ENCODE peak calls at places on chromosomes 1 and 21, in ten cellular contexts. A is lower leg skin, C is neural progenitor cell, P is heart left ventricle, I is astrocyte of the spinal cord, V is BE2C, Z is fibroblast of mammary gland, L is AG09309, W is brain microvascular endothelial cell, R is transverse colon. F is an unnamed sample.

GRCh38 chr1:54051936-54052469 is 1.0 kb downstream of the TMEM59 start:
- DNase-seq in R (peak), A (no peak), V (no peak), L (no peak), P (no peak), W (no peak), Z (peak), I (peak), C (no peak), F (no peak)

GRCh38 chr1:161791889-161792655 is 26.0 kb downstream of the ATF6 start:
- DNase-seq in Z (peak), A (no peak), V (no peak), R (no peak), L (no peak), C (no peak), I (no peak), P (no peak), W (peak), F (no peak)

GRCh38 chr1:84345220-84345619 is 43.7 kb downstream of the SAMD13 start:
- DNase-seq in R (no peak), Z (peak), A (no peak), W (no peak), P (no peak), L (no peak), I (no peak), C (no peak), V (no peak), F (no peak)

GRCh38 chr1:234997201-234998173 is 131.2 kb downstream of the TOMM20 start:
- DNase-seq in W (peak), R (peak), I (peak), C (no peak), P (peak), A (peak), Z (peak), V (peak), L (peak), F (no peak)

GRCh38 chr1:205319081-205320018 is 2.2 kb downstream of the NUAK2 start:
- DNase-seq in V (no peak), I (peak), L (peak), P (peak), C (no peak), R (peak), Z (peak), A (peak), W (no peak), F (no peak)

GRCh38 chr1:166950156-166950555 is 25.2 kb downstream of the ILDR2 start:
- DNase-seq in C (peak), P (no peak), V (no peak), A (no peak), I (no peak), R (no peak), W (no peak), L (no peak), Z (no peak), F (no peak)

GRCh38 chr1:109170051-109170775 is 43.5 kb upstream of the SARS1 start:
- DNase-seq in I (no peak), V (no peak), L (no peak), R (no peak), P (no peak), W (no peak), Z (no peak), A (no peak), C (no peak), F (no peak)

GRCh38 chr1:55869050-55869449 is 653.9 kb upstream of the USP24 start:
- DNase-seq in C (no peak), A (no peak), Z (no peak), L (no peak), R (no peak), W (peak), I (no peak), P (peak), V (no peak), F (no peak)

GRCh38 chr21:26148071-26148470 is 22.5 kb downstream of the APP start:
- DNase-seq in W (peak), L (no peak), A (no peak), R (no peak), V (no peak), P (peak), Z (no peak), C (peak), I (no peak), F (no peak)

GRCh38 chr21:44835647-44835973 is 17.7 kb upstream of the SUMO3 start:
- DNase-seq in W (no peak), L (no peak), I (no peak), R (no peak), P (no peak), C (no peak), Z (no peak), A (no peak), V (no peak), F (no peak)

GRCh38 chr1:32742132-32742947 is 39.8 kb upstream of the SYNC start:
- DNase-seq in I (no peak), R (peak), W (no peak), P (no peak), V (no peak), Z (no peak), A (no peak), C (peak), L (no peak), F (no peak)

GRCh38 chr1:108041360-108042143 is 76.6 kb upstream of the VAV3 start:
- DNase-seq in Z (no peak), I (no peak), V (no peak), R (no peak), A (peak), W (no peak), C (no peak), P (no peak), L (no peak), F (no peak)

GRCh38 chr1:51189421-51190073 is 46.5 kb upstream of the RNF11 start:
- DNase-seq in Z (peak), P (no peak), I (peak), L (peak), A (peak), C (peak), R (peak), V (peak), W (peak), F (peak)

GRCh38 chr1:116999596-116999995 is 2.0 kb upstream of the CD101 start:
- DNase-seq in C (no peak), A (no peak), V (no peak), Z (no peak), P (no peak), W (no peak), R (no peak), I (no peak), L (no peak), F (no peak)

GRCh38 chr1:9115656-9116205 is 13.2 kb downstream of the GPR157 start:
- DNase-seq in C (no peak), A (no peak), L (no peak), W (no peak), I (no peak), V (no peak), Z (peak), P (no peak), R (no peak), F (no peak)

GRCh38 chr1:110477041-110477440 is 26.1 kb downstream of the PROK1 start:
- DNase-seq in A (no peak), R (no peak), Z (peak), C (no peak), W (peak), P (no peak), I (peak), L (peak), V (no peak), F (peak)

GRCh38 chr1:223620297-223620900 is 45.1 kb downstream of the CAPN8 start:
- DNase-seq in C (no peak), A (no peak), Z (no peak), R (no peak), W (no peak), L (no peak), V (peak), I (no peak), P (no peak), F (no peak)

GRCh38 chr1:1782399-1783221 is 4.3 kb upstream of the NADK start:
- DNase-seq in I (peak), R (peak), Z (peak), A (peak), V (no peak), C (peak), L (peak), P (peak), W (no peak), F (no peak)

GRCh38 chr1:89670711-89671110 is 37.8 kb downstream of the LRRC8C start:
- DNase-seq in I (no peak), W (no peak), P (no peak), C (no peak), L (no peak), R (no peak), Z (no peak), A (no peak), V (no peak), F (no peak)
- H3K4me3 ChIP-seq in I (no peak), W (no peak), P (no peak), C (no peak), L (no peak), R (no peak), Z (no peak), A (no peak), V (no peak), F (no peak)

DNA sequence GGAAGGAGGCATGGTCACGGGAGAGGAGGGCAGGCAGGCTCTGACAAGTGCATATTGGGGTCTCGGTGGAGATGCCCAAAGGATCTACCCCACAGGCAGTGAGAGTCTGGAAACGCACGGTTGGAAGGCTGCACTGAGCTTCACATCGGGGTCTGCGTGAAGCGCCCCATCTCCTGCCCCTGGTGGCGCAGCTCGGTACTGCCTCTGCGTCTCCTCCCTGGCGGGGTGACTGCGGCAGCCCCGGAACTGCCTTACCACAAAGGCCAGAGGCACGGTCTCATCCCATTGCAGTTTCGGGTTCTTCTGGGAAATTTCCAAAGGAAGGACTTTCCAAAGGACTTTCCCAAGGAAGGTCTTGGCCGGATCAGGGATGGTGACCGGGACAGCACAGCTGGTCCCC is 69.2 kb upstream of the AJAP1 start:
- DNase-seq in A (no peak), C (peak), R (no peak), L (no peak), Z (no peak), W (no peak), I (no peak), P (no peak), V (peak), F (no peak)
- TF ChIP-seq CTCF in A (no peak), C (peak), R (peak), L (no peak), Z (peak), W (peak), I (no peak), P (peak), V (no peak), F (peak)

GRCh38 chr21:36297555-36297937 is 22.5 kb upstream of the MORC3 start:
- DNase-seq in L (no peak), C (no peak), I (no peak), Z (no peak), A (no peak), V (no peak), P (no peak), R (no peak), W (no peak), F (no peak)
- H3K4me3 ChIP-seq in L (no peak), C (no peak), I (no peak), Z (no peak), A (no peak), V (no peak), P (no peak), R (peak), W (no peak), F (no peak)

DNA sequence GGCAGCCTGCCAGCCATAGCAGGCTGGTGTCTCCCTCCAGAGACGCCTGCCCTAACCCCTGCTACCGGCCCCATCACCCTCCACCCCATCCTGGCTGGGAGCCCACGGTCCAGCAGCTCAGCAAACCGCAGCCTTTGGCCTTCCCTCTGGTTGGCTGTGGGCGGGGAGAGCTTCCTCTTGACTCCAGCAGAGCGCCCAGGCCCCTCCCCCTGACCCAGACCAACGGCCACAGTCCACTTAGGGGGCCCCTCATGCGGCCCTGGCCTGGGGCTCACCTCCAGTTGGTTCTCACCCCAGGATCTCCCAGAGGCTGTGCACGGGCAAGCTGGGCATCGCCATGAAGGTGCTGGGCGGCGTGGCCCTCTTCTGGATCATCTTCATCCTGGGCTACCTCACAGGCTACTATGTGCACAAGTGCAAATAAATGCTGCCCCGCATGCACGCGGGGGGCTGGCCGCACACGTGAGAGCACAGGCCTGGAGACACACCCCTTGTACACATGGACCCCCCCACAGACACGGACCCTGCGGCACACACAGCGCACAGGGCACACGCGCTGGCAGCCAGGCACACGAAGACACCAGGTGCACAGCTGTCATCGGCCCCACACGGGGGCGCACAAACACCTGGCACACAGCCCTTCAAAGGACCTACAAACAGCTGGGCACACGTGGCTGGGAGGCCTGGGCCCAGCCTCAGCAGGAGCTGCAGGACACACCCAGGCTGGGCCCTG is 3.1 kb downstream of the SMIM1 start:
- DNase-seq in R (peak), V (peak), P (peak), L (no peak), Z (peak), C (peak), I (peak), A (no peak), W (peak), F (no peak)
- TF ChIP-seq CTCF in R (peak), V (peak), P (no peak), L (no peak), Z (no peak), C (peak), I (peak), A (no peak), W (peak), F (peak)

GRCh38 chr1:226092955-226093354 is 30.4 kb downstream of the H3-3A start:
- DNase-seq in P (no peak), C (no peak), W (no peak), I (no peak), Z (peak), R (no peak), L (no peak), V (no peak), A (no peak), F (no peak)
- H3K4me3 ChIP-seq in P (no peak), C (no peak), W (no peak), I (no peak), Z (no peak), R (no peak), L (no peak), V (no peak), A (no peak), F (no peak)

GRCh38 chr1:241924080-241924808 is 33.3 kb upstream of the BECN2 start:
- DNase-seq in Z (peak), I (no peak), P (no peak), L (no peak), C (no peak), V (no peak), W (no peak), R (no peak), A (no peak), F (no peak)
- TF ChIP-seq CTCF in Z (no peak), I (no peak), P (no peak), L (no peak), C (no peak), V (no peak), W (no peak), R (no peak), A (no peak), F (no peak)

DNA sequence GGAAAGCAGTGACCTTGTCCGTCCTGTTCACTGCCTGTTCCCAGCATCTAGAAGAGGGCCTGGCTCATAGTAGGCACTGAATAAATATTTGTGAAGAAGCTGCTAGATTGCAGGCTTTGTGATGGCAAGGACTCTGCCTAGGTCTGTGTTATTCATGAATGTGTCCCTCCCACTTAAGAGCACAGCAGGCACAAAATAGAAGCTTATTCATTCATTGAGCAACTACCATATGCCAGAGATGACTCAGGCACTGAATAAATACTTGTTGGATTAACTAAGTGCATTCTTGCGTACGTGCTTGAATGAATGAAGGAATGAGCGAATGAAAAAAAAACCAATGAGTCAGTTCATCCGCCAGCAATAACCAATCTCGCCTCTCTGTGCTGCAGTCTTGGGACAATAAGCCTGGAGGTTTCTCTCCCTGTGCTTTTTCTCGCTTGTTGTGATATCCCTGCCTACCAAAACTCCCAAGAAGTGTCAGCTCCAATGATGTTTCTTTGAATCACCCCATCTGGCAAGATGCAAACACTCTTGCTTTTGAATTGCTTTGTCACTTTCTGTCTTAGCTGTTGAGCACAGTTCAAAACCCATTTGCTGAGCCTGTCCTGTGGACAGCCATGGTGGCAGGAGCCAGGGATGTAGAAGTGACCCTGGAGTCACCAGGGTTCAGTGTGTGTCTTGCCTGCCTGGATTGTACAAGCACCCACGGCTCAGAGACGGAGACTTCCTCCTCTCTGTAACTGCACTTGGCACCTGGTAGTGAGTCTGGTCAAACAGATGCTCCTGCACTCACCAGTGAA is 143.9 kb downstream of the KAZN start:
- DNase-seq in I (peak), Z (peak), R (no peak), A (peak), L (peak), C (no peak), V (no peak), P (no peak), W (peak), F (no peak)
- H3K4me3 ChIP-seq in I (no peak), Z (no peak), R (no peak), A (no peak), L (no peak), C (no peak), V (no peak), P (no peak), W (no peak), F (no peak)

GRCh38 chr1:92958203-92958970 is 2.9 kb downstream of the DIPK1A start:
- DNase-seq in P (no peak), I (no peak), W (no peak), Z (no peak), R (no peak), V (no peak), A (no peak), C (no peak), L (no peak), F (no peak)

GRCh38 chr1:92960395-92961130 is 699 bp downstream of the DIPK1A start:
- DNase-seq in L (peak), V (peak), Z (peak), P (peak), A (peak), W (peak), I (peak), C (peak), R (peak), F (peak)

GRCh38 chr1:92965003-92965402 is 3.7 kb upstream of the DIPK1A start:
- DNase-seq in R (no peak), P (no peak), V (no peak), C (no peak), W (no peak), A (no peak), Z (no peak), I (no peak), L (no peak), F (no peak)

GRCh38 chr1:92961896-92962752 is 862 bp upstream of the DIPK1A start:
- DNase-seq in V (no peak), W (no peak), Z (peak), C (peak), I (peak), R (peak), L (peak), P (peak), A (peak), F (peak)

GRCh38 chr1:92961131-92961895 is at the start of gene DIPK1A:
- DNase-seq in V (peak), Z (peak), W (peak), P (peak), C (peak), R (peak), I (peak), L (no peak), A (peak), F (peak)
- TF ChIP-seq CTCF in V (no peak), Z (no peak), W (no peak), P (peak), C (peak), R (no peak), I (no peak), L (peak), A (no peak), F (peak)

GRCh38 chr1:40531381-40532061 is at the start of gene ZNF684:
- DNase-seq in V (peak), W (peak), R (peak), L (peak), P (peak), A (peak), Z (peak), I (peak), C (peak), F (peak)

GRCh38 chr1:40530735-40531380 is 579 bp upstream of the ZNF684 start:
- DNase-seq in L (no peak), R (no peak), P (no peak), Z (peak), I (no peak), V (no peak), A (no peak), C (no peak), W (peak), F (no peak)

GRCh38 chr1:40534589-40534988 is 3.2 kb downstream of the ZNF684 start:
- DNase-seq in Z (no peak), W (no peak), V (no peak), L (no peak), R (no peak), I (no peak), C (no peak), A (no peak), P (no peak), F (no peak)

GRCh38 chr1:40532062-40532389 is 589 bp downstream of the ZNF684 start:
- DNase-seq in W (no peak), C (no peak), V (no peak), I (no peak), L (no peak), A (no peak), Z (no peak), P (no peak), R (no peak), F (no peak)

GRCh38 chr1:40532844-40533424 is 1.5 kb downstream of the ZNF684 start:
- DNase-seq in A (no peak), Z (peak), I (peak), W (peak), R (peak), V (peak), L (no peak), P (no peak), C (peak), F (peak)
- H3K4me3 ChIP-seq in A (no peak), Z (no peak), I (no peak), W (no peak), R (peak), V (no peak), L (no peak), P (no peak), C (peak), F (no peak)

GRCh38 chr1:221946768-221947167 is 204.9 kb upstream of the DUSP10 start:
- DNase-seq in P (no peak), R (no peak), L (no peak), C (no peak), A (no peak), Z (no peak), V (no peak), W (no peak), I (no peak), F (no peak)

GRCh38 chr1:221945669-221946068 is 203.8 kb upstream of the DUSP10 start:
- DNase-seq in Z (no peak), C (no peak), L (no peak), I (no peak), V (no peak), A (no peak), R (no peak), P (no peak), W (no peak), F (no peak)

GRCh38 chr1:221948459-221948858 is 206.6 kb upstream of the DUSP10 start:
- DNase-seq in L (no peak), W (no peak), A (no peak), R (no peak), C (no peak), V (no peak), P (no peak), Z (no peak), I (no peak), F (no peak)

GRCh38 chr1:221949996-221950395 is 208.1 kb upstream of the DUSP10 start:
- DNase-seq in P (no peak), A (no peak), W (no peak), C (no peak), Z (no peak), I (no peak), V (no peak), L (no peak), R (no peak), F (no peak)

DNA sequence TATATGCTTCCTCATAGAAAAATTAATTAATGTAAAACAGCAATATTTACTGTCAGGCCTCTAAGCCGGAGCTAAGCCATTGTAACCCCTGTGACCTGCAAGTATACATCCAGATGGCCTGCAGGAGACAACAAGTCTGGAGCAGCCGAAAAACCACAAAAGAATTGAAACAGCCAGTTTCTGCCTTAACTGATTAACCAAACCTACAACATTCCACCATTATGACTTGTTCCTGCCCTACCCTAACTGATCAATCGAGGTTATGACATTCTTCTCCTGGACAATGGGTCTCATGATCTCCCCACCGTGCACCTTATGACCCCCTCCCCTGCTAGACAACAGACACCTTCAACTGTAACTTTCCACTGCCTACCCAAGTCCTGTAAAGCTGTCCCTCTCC is 205.8 kb upstream of the DUSP10 start:
- DNase-seq in A (no peak), I (no peak), R (no peak), C (no peak), Z (no peak), W (no peak), P (no peak), V (no peak), L (no peak), F (no peak)
- TF ChIP-seq CTCF in A (no peak), I (no peak), R (no peak), C (no peak), Z (no peak), W (no peak), P (no peak), V (no peak), L (no peak), F (no peak)

F was measured in GM12864.